ENCODE peak calls at places on chromosome 10, in four cellular contexts. One of them, this sample, is unnamed.

GRCh38 chr10:51137741-51138529 is 63.6 kb downstream of the PRKG1 start:
- DNase-seq in SK-N-SH: no peak
- DNase-seq in prostate gland: no peak
- DNase-seq in stomach: no peak
- DNase-seq in this sample: no peak

GRCh38 chr10:30820282-30820991 is 190.9 kb upstream of the LYZL2 start:
- DNase-seq in stomach: no peak
- DNase-seq in prostate gland: no peak
- DNase-seq in SK-N-SH: peak; percentile 48
- DNase-seq in this sample: peak; percentile 41

GRCh38 chr10:63866747-63867140 is 345.5 kb downstream of the REEP3 start:
- DNase-seq in SK-N-SH: peak; percentile 37
- DNase-seq in prostate gland: no peak
- DNase-seq in stomach: no peak
- DNase-seq in this sample: no peak

GRCh38 chr10:124145109-124145860 is 51.9 kb upstream of the CHST15 start:
- DNase-seq in prostate gland: no peak
- DNase-seq in SK-N-SH: no peak
- DNase-seq in stomach: peak; percentile 34
- DNase-seq in this sample: peak; percentile 85

GRCh38 chr10:35562427-35562826 is 42.7 kb upstream of the GJD4 start:
- DNase-seq in prostate gland: no peak
- DNase-seq in stomach: no peak
- DNase-seq in SK-N-SH: no peak
- DNase-seq in this sample: no peak

GRCh38 chr10:103281753-103282152 is 4.8 kb downstream of the INA start:
- DNase-seq in stomach: no peak
- DNase-seq in SK-N-SH: peak; percentile 45
- DNase-seq in prostate gland: no peak
- DNase-seq in this sample: no peak

GRCh38 chr10:113027574-113028392 is 77.7 kb downstream of the TCF7L2 start:
- DNase-seq in stomach: no peak
- DNase-seq in prostate gland: no peak
- DNase-seq in SK-N-SH: no peak
- DNase-seq in this sample: peak; percentile 33

GRCh38 chr10:22447068-22447467 is 101.8 kb downstream of the SPAG6 start:
- DNase-seq in SK-N-SH: no peak
- DNase-seq in prostate gland: no peak
- DNase-seq in stomach: no peak
- DNase-seq in this sample: no peak

GRCh38 chr10:14603539-14604102 is 171.1 kb downstream of the FAM107B start:
- DNase-seq in stomach: no peak
- DNase-seq in SK-N-SH: peak; percentile 76
- DNase-seq in prostate gland: no peak
- DNase-seq in this sample: no peak

GRCh38 chr10:128629111-128630096 is 503.2 kb upstream of the MKI67 start:
- DNase-seq in prostate gland: no peak
- DNase-seq in stomach: peak; percentile 43
- DNase-seq in SK-N-SH: no peak
- DNase-seq in this sample: no peak

GRCh38 chr10:133167693-133168616 is 7.9 kb downstream of the KNDC1 start:
- DNase-seq in SK-N-SH: no peak
- DNase-seq in prostate gland: no peak
- DNase-seq in stomach: no peak
- DNase-seq in this sample: peak; percentile 57

GRCh38 chr10:133166828-133167692 is 7.0 kb downstream of the KNDC1 start:
- DNase-seq in stomach: no peak
- DNase-seq in SK-N-SH: no peak
- DNase-seq in prostate gland: no peak
- DNase-seq in this sample: peak; percentile 53

GRCh38 chr10:133168617-133169031 is 8.6 kb downstream of the KNDC1 start:
- DNase-seq in SK-N-SH: no peak
- DNase-seq in prostate gland: no peak
- DNase-seq in stomach: no peak
- DNase-seq in this sample: peak; percentile 57

GRCh38 chr10:133169173-133169947 is 9.3 kb downstream of the KNDC1 start:
- DNase-seq in prostate gland: no peak
- DNase-seq in stomach: no peak
- DNase-seq in SK-N-SH: no peak
- DNase-seq in this sample: peak; percentile 55

GRCh38 chr10:133170092-133170491 is 10.1 kb downstream of the KNDC1 start:
- DNase-seq in prostate gland: no peak
- DNase-seq in SK-N-SH: no peak
- DNase-seq in stomach: peak; percentile 16
- DNase-seq in this sample: peak; percentile 57
- TF ChIP-seq POLR2AphosphoS5 in prostate gland: no peak
- TF ChIP-seq POLR2AphosphoS5 in SK-N-SH: no peak
- TF ChIP-seq POLR2AphosphoS5 in stomach: no peak
- TF ChIP-seq POLR2AphosphoS5 in this sample: no peak

GRCh38 chr10:86682675-86683074 is 14.4 kb downstream of the LDB3 start:
- DNase-seq in stomach: no peak
- DNase-seq in prostate gland: no peak
- DNase-seq in SK-N-SH: no peak
- DNase-seq in this sample: no peak
- H3K4me3 ChIP-seq in stomach: no peak overlapping the region
- H3K4me3 ChIP-seq in prostate gland: no peak overlapping the region
- H3K4me3 ChIP-seq in SK-N-SH: no peak overlapping the region
- H3K4me3 ChIP-seq in this sample: no peak overlapping the region

GRCh38 chr10:69783515-69783914 is 18.2 kb upstream of the COL13A1 start:
- DNase-seq in stomach: no peak
- DNase-seq in SK-N-SH: no peak
- DNase-seq in prostate gland: no peak
- DNase-seq in this sample: no peak
- TF ChIP-seq CTCF in stomach: no peak
- TF ChIP-seq CTCF in SK-N-SH: no peak
- TF ChIP-seq CTCF in prostate gland: no peak
- TF ChIP-seq CTCF in this sample: no peak

DNA sequence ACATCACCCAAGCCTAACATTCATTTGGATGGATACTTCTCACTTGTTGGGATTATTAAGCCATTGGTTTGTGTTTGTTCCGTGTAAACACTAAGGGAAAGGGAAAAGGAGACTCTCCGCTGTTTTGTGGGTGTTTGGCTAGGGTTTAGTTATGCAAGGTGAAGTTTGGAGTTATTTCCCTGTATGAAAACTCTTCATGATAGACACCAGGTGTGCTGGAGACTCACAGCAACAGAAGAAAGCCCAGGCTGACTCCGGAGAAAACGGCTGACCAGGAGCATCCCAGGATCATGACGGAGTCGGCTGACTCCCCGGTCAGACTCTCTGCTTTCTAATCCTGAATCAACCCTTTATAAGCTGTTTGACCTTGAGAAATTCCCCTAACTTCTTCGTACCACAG is 94.1 kb upstream of the KLF6 start:
- DNase-seq in stomach: no peak
- DNase-seq in prostate gland: no peak
- DNase-seq in SK-N-SH: no peak
- DNase-seq in this sample: no peak
- TF ChIP-seq POLR2AphosphoS5 in stomach: no peak
- TF ChIP-seq POLR2AphosphoS5 in prostate gland: no peak
- TF ChIP-seq POLR2AphosphoS5 in SK-N-SH: no peak
- TF ChIP-seq POLR2AphosphoS5 in this sample: no peak

GRCh38 chr10:96835826-96836365 is 3.8 kb downstream of the LCOR start:
- DNase-seq in SK-N-SH: no peak
- DNase-seq in prostate gland: no peak
- DNase-seq in stomach: no peak
- DNase-seq in this sample: no peak
- H3K4me3 ChIP-seq in SK-N-SH: no peak overlapping the region
- H3K4me3 ChIP-seq in prostate gland: no peak overlapping the region
- H3K4me3 ChIP-seq in stomach: no peak overlapping the region
- H3K4me3 ChIP-seq in this sample: no peak overlapping the region

GRCh38 chr10:132886211-132887099 is 55.9 kb downstream of the CFAP46 start:
- DNase-seq in stomach: peak; percentile 50
- DNase-seq in prostate gland: no peak
- DNase-seq in SK-N-SH: no peak
- DNase-seq in this sample: peak; percentile 56
- TF ChIP-seq CTCF in stomach: no peak
- TF ChIP-seq CTCF in prostate gland: no peak
- TF ChIP-seq CTCF in SK-N-SH: peak; percentile 8
- TF ChIP-seq CTCF in this sample: no peak

This sample was measured in sigmoid colon.